ENCODE peak calls at places on chromosomes 1 and 21, in six cellular contexts. One of them, this sample, is unnamed.

GRCh38 chr1:245220381-245220985 is 65.7 kb downstream of the KIF26B start:
- DNase-seq in CD4-positive, CD25-positive, alpha-beta regulatory T cell: no peak
- DNase-seq in mammary epithelial cell: no peak
- DNase-seq in HT1080: no peak
- DNase-seq in lung microvascular endothelial cell: no peak
- DNase-seq in GF-D8: no peak
- DNase-seq in this sample: no peak

GRCh38 chr21:38148046-38148445 is 108.7 kb upstream of the KCNJ15 start:
- DNase-seq in mammary epithelial cell: peak; percentile 56
- DNase-seq in HT1080: no peak
- DNase-seq in lung microvascular endothelial cell: no peak
- DNase-seq in GF-D8: no peak
- DNase-seq in CD4-positive, CD25-positive, alpha-beta regulatory T cell: no peak
- DNase-seq in this sample: no peak

GRCh38 chr1:151858030-151858746 is 4.7 kb upstream of the THEM5 start:
- DNase-seq in mammary epithelial cell: peak; percentile 61
- DNase-seq in lung microvascular endothelial cell: no peak
- DNase-seq in HT1080: peak; percentile 50
- DNase-seq in CD4-positive, CD25-positive, alpha-beta regulatory T cell: no peak
- DNase-seq in GF-D8: no peak
- DNase-seq in this sample: no peak

GRCh38 chr1:185556551-185556950 is 177.6 kb upstream of the HMCN1 start:
- DNase-seq in lung microvascular endothelial cell: no peak
- DNase-seq in mammary epithelial cell: no peak
- DNase-seq in HT1080: no peak
- DNase-seq in GF-D8: no peak
- DNase-seq in CD4-positive, CD25-positive, alpha-beta regulatory T cell: no peak
- DNase-seq in this sample: no peak

GRCh38 chr1:20291621-20292020 is 946 bp downstream of the VWA5B1 start:
- DNase-seq in lung microvascular endothelial cell: no peak
- DNase-seq in HT1080: no peak
- DNase-seq in CD4-positive, CD25-positive, alpha-beta regulatory T cell: no peak
- DNase-seq in GF-D8: no peak
- DNase-seq in mammary epithelial cell: no peak
- DNase-seq in this sample: no peak

GRCh38 chr1:214586621-214587020 is 16.4 kb upstream of the CENPF start:
- DNase-seq in CD4-positive, CD25-positive, alpha-beta regulatory T cell: no peak
- DNase-seq in mammary epithelial cell: no peak
- DNase-seq in lung microvascular endothelial cell: no peak
- DNase-seq in HT1080: no peak
- DNase-seq in GF-D8: no peak
- DNase-seq in this sample: no peak

GRCh38 chr1:112402682-112403643 is 6.9 kb downstream of the CTTNBP2NL start:
- DNase-seq in CD4-positive, CD25-positive, alpha-beta regulatory T cell: no peak
- DNase-seq in lung microvascular endothelial cell: no peak
- DNase-seq in HT1080: no peak
- DNase-seq in GF-D8: no peak
- DNase-seq in mammary epithelial cell: no peak
- DNase-seq in this sample: no peak

GRCh38 chr1:67256291-67257172 is 51.1 kb upstream of the IL12RB2 start:
- DNase-seq in HT1080: no peak
- DNase-seq in mammary epithelial cell: no peak
- DNase-seq in CD4-positive, CD25-positive, alpha-beta regulatory T cell: no peak
- DNase-seq in lung microvascular endothelial cell: peak; percentile 82
- DNase-seq in GF-D8: no peak
- DNase-seq in this sample: no peak

GRCh38 chr1:202998836-202999750 is 8.1 kb upstream of the TMEM183A start:
- DNase-seq in HT1080: peak; percentile 51
- DNase-seq in mammary epithelial cell: peak; percentile 28
- DNase-seq in CD4-positive, CD25-positive, alpha-beta regulatory T cell: peak; percentile 69
- DNase-seq in lung microvascular endothelial cell: peak; percentile 71
- DNase-seq in GF-D8: no peak
- DNase-seq in this sample: no peak

GRCh38 chr1:87329051-87329755 is 523 bp downstream of the LMO4 start:
- DNase-seq in GF-D8: no peak
- DNase-seq in lung microvascular endothelial cell: peak; percentile 59
- DNase-seq in HT1080: no peak
- DNase-seq in CD4-positive, CD25-positive, alpha-beta regulatory T cell: no peak
- DNase-seq in mammary epithelial cell: peak; percentile 28
- DNase-seq in this sample: no peak

GRCh38 chr1:1020000-1020404 is at the start of gene AGRN:
- DNase-seq in mammary epithelial cell: peak; percentile 38
- DNase-seq in CD4-positive, CD25-positive, alpha-beta regulatory T cell: peak; percentile 39
- DNase-seq in lung microvascular endothelial cell: no peak
- DNase-seq in HT1080: no peak
- DNase-seq in GF-D8: no peak
- DNase-seq in this sample: no peak

GRCh38 chr1:34827341-34827941 is 32.1 kb downstream of the SMIM12 start:
- DNase-seq in mammary epithelial cell: no peak
- DNase-seq in HT1080: no peak
- DNase-seq in lung microvascular endothelial cell: no peak
- DNase-seq in CD4-positive, CD25-positive, alpha-beta regulatory T cell: no peak
- DNase-seq in GF-D8: no peak
- DNase-seq in this sample: no peak

GRCh38 chr1:1306070-1306660 is 1.6 kb downstream of the ACAP3 start:
- DNase-seq in mammary epithelial cell: no peak
- DNase-seq in GF-D8: no peak
- DNase-seq in CD4-positive, CD25-positive, alpha-beta regulatory T cell: no peak
- DNase-seq in HT1080: no peak
- DNase-seq in lung microvascular endothelial cell: no peak
- DNase-seq in this sample: no peak

GRCh38 chr1:239586128-239586527 is 199.8 kb downstream of the CHRM3 start:
- DNase-seq in HT1080: no peak
- DNase-seq in GF-D8: no peak
- DNase-seq in mammary epithelial cell: no peak
- DNase-seq in CD4-positive, CD25-positive, alpha-beta regulatory T cell: no peak
- DNase-seq in lung microvascular endothelial cell: no peak
- DNase-seq in this sample: no peak

GRCh38 chr21:32333953-32334673 is 35.5 kb downstream of the MRAP start:
- DNase-seq in lung microvascular endothelial cell: no peak
- DNase-seq in GF-D8: no peak
- DNase-seq in CD4-positive, CD25-positive, alpha-beta regulatory T cell: no peak
- DNase-seq in HT1080: no peak
- DNase-seq in mammary epithelial cell: no peak
- DNase-seq in this sample: no peak

GRCh38 chr21:38577887-38578286 is 79.6 kb upstream of the ERG start:
- DNase-seq in HT1080: no peak
- DNase-seq in lung microvascular endothelial cell: no peak
- DNase-seq in mammary epithelial cell: no peak
- DNase-seq in GF-D8: no peak
- DNase-seq in CD4-positive, CD25-positive, alpha-beta regulatory T cell: no peak
- DNase-seq in this sample: no peak